ENCODE peak calls at places on chromosomes 1 and 21, in four cellular contexts. P is non-pigmented ciliary epithelial cell; V is stimulated activated CD8-positive, alpha-beta memory T cell treated with anti-CD3 and anti-CD28 coated beads, Interleukin-4, amount 100 ng/mL, for 24 hours; T is mammary epithelial cell. Q is an unnamed sample.

GRCh38 chr1:58575831-58576726 is 973 bp downstream of the TACSTD2 start:
- DNase-seq in P (no peak), V (no peak), T (peak; percentile 65), Q (peak; percentile 89)

GRCh38 chr1:191634801-191635520 is 523.3 kb upstream of the RGS18 start:
- DNase-seq in P (no peak), V (no peak), T (no peak), Q (no peak)

GRCh38 chr1:51928896-51929295 is 50.4 kb upstream of the NRDC start:
- DNase-seq in P (no peak), V (no peak), T (no peak), Q (no peak)

GRCh38 chr1:206962269-206962668 is 8.0 kb downstream of the FCAMR start:
- DNase-seq in P (no peak), V (no peak), T (no peak), Q (no peak)

GRCh38 chr1:20742671-20743070 is 10.2 kb upstream of the SH2D5 start:
- DNase-seq in P (no peak), V (no peak), T (no peak), Q (no peak)

GRCh38 chr1:185284533-185285244 is 32.4 kb downstream of the IVNS1ABP start:
- DNase-seq in P (no peak), V (no peak), T (no peak), Q (no peak)

GRCh38 chr1:17531682-17532487 is 7.6 kb upstream of the ARHGEF10L start:
- DNase-seq in P (no peak), V (no peak), T (peak; percentile 75), Q (no peak)

GRCh38 chr1:21587602-21587953 is 78.4 kb downstream of the ALPL start:
- DNase-seq in P (no peak), V (no peak), T (no peak), Q (no peak)

GRCh38 chr1:21233480-21233879 is 56.8 kb downstream of the ECE1 start:
- DNase-seq in P (no peak), V (no peak), T (no peak), Q (no peak)

GRCh38 chr1:52111492-52111891 is 30.4 kb upstream of the ZFYVE9 start:
- DNase-seq in P (no peak), V (no peak), T (no peak), Q (no peak)

GRCh38 chr1:112849425-112849966 is 106.5 kb downstream of the SLC16A1 start:
- DNase-seq in P (no peak), V (no peak), T (no peak), Q (no peak)

GRCh38 chr1:148318123-148318899 is 164.8 kb downstream of the PPIAL4G start:
- DNase-seq in P (no peak), V (peak; percentile 39), T (no peak), Q (no peak)

GRCh38 chr1:83515566-83516169 is 483.3 kb downstream of the TTLL7 start:
- DNase-seq in P (no peak), V (no peak), T (no peak), Q (no peak)

GRCh38 chr1:228905579-228905978 is 170.3 kb downstream of the RHOU start:
- DNase-seq in P (no peak), V (no peak), T (no peak), Q (no peak)

GRCh38 chr1:118991448-118991847 is 3.3 kb upstream of the TBX15 start:
- DNase-seq in P (no peak), V (no peak), T (no peak), Q (no peak)

GRCh38 chr1:240234477-240235225 is 143.0 kb downstream of the FMN2 start:
- DNase-seq in P (no peak), V (no peak), T (no peak), Q (no peak)

GRCh38 chr1:5907966-5908365 is 84.3 kb downstream of the NPHP4 start:
- DNase-seq in P (no peak), V (no peak), T (no peak), Q (no peak)

GRCh38 chr1:86618358-86618757 is 71.5 kb downstream of the CLCA4 start:
- DNase-seq in P (no peak), V (no peak), T (peak; percentile 39), Q (no peak)

GRCh38 chr1:9784508-9785133 is 39.1 kb downstream of the CLSTN1 start:
- DNase-seq in P (peak; percentile 32), V (peak; percentile 38), T (peak; percentile 52), Q (peak; percentile 59)

GRCh38 chr21:37237346-37237745 is 29.8 kb downstream of the VPS26C start:
- DNase-seq in P (no peak), V (no peak), T (no peak), Q (no peak)

GRCh38 chr1:78339490-78339889 is 151.3 kb upstream of the PTGFR start:
- DNase-seq in P (peak; percentile 36), V (no peak), T (peak; percentile 80), Q (no peak)

GRCh38 chr1:154351363-154352068 is 26.2 kb downstream of the ATP8B2 start:
- DNase-seq in P (no peak), V (no peak), T (no peak), Q (no peak)

GRCh38 chr1:162859210-162859609 is 1.8 kb downstream of the CCDC190 start:
- DNase-seq in P (no peak), V (no peak), T (no peak), Q (no peak)

GRCh38 chr1:229047161-229047840 is 223.6 kb upstream of the RAB4A start:
- DNase-seq in P (no peak), V (no peak), T (no peak), Q (no peak)

GRCh38 chr1:109801791-109802135 is 38.0 kb upstream of the EPS8L3 start:
- DNase-seq in P (no peak), V (no peak), T (no peak), Q (no peak)

GRCh38 chr1:44693159-44693558 is 18.6 kb downstream of the ARMH1 start:
- DNase-seq in P (no peak), V (no peak), T (no peak), Q (no peak)

GRCh38 chr1:76130992-76131391 is 56.4 kb downstream of the ST6GALNAC3 start:
- DNase-seq in P (no peak), V (no peak), T (no peak), Q (no peak)

GRCh38 chr21:43733529-43734071 is 14.7 kb downstream of the PDXK start:
- DNase-seq in P (no peak), V (no peak), T (peak; percentile 46), Q (no peak)

GRCh38 chr1:43275826-43276620 is 6.2 kb downstream of the TMEM125 start:
- DNase-seq in P (no peak), V (no peak), T (no peak), Q (no peak)

GRCh38 chr21:44870748-44871495 is 2.6 kb downstream of the PTTG1IP start:
- DNase-seq in P (no peak), V (no peak), T (peak; percentile 73), Q (no peak)

GRCh38 chr1:214678386-214678785 is 75.4 kb downstream of the CENPF start:
- DNase-seq in P (no peak), V (no peak), T (no peak), Q (no peak)

Q was measured in upper lobe of left lung.